ENCODE peak calls at places on chromosomes 13 and 19, in six cellular contexts. H is suprapubic skin, Y is uterus, Z is GM12878, Q is spleen, R is heart left ventricle. B is an unnamed sample.

GRCh38 chr13:114118086-114118762 is 14.2 kb downstream of the RASA3 start:
- DNase-seq in H (peak), Y (no peak), Z (no peak), Q (peak), R (no peak), B (no peak)

GRCh38 chr13:98648676-98649075 is 71.8 kb upstream of the STK24 start:
- DNase-seq in H (no peak), Y (no peak), Z (no peak), Q (no peak), R (no peak), B (no peak)

GRCh38 chr13:110702591-110703526 is 3.1 kb downstream of the CARS2 start:
- DNase-seq in H (peak), Y (no peak), Z (no peak), Q (peak), R (no peak), B (no peak)

GRCh38 chr19:47312366-47313006 is 2.8 kb downstream of the C5AR1 start:
- DNase-seq in H (no peak), Y (no peak), Z (no peak), Q (no peak), R (no peak), B (no peak)

GRCh38 chr13:30991922-30992321 is 59.5 kb downstream of the TEX26 start:
- DNase-seq in H (no peak), Y (no peak), Z (no peak), Q (no peak), R (no peak), B (no peak)

GRCh38 chr19:41325947-41326706 is 16.2 kb downstream of the CCDC97 start:
- DNase-seq in H (no peak), Y (no peak), Z (no peak), Q (peak), R (peak), B (no peak)

GRCh38 chr19:48614436-48615144 is at the start of gene FAM83E:
- DNase-seq in H (peak), Y (no peak), Z (no peak), Q (peak), R (no peak), B (no peak)

GRCh38 chr13:30905932-30906383 is at the start of gene MEDAG:
- DNase-seq in H (peak), Y (peak), Z (no peak), Q (no peak), R (peak), B (no peak)

GRCh38 chr13:80599765-80600164 is 258.8 kb upstream of the SPRY2 start:
- DNase-seq in H (no peak), Y (no peak), Z (no peak), Q (no peak), R (no peak), B (no peak)

GRCh38 chr19:41334793-41335192 is 18.9 kb downstream of the TGFB1 start:
- DNase-seq in H (no peak), Y (no peak), Z (no peak), Q (no peak), R (no peak), B (no peak)

GRCh38 chr19:35704218-35704617 is at the start of gene ZBTB32:
- DNase-seq in H (no peak), Y (no peak), Z (no peak), Q (no peak), R (peak), B (peak)

GRCh38 chr19:2261438-2262172 is 5.4 kb upstream of the JSRP1 start:
- DNase-seq in H (no peak), Y (no peak), Z (no peak), Q (no peak), R (no peak), B (no peak)

GRCh38 chr13:74104661-74105275 is 29.4 kb downstream of the KLF12 start:
- DNase-seq in H (no peak), Y (no peak), Z (no peak), Q (no peak), R (no peak), B (no peak)

GRCh38 chr19:14686411-14686810 is 3.4 kb upstream of the ZNF333 start:
- DNase-seq in H (no peak), Y (no peak), Z (no peak), Q (no peak), R (no peak), B (no peak)

GRCh38 chr13:45208132-45208531 is 7.3 kb upstream of the KCTD4 start:
- DNase-seq in H (no peak), Y (no peak), Z (no peak), Q (no peak), R (no peak), B (no peak)

GRCh38 chr19:32203161-32203560 is 142.2 kb upstream of the ZNF507 start:
- DNase-seq in H (no peak), Y (no peak), Z (no peak), Q (peak), R (no peak), B (no peak)

GRCh38 chr13:71368301-71368700 is 498.7 kb downstream of the DACH1 start:
- DNase-seq in H (no peak), Y (no peak), Z (no peak), Q (no peak), R (no peak), B (no peak)

GRCh38 chr13:99985243-99985874 is 3.8 kb downstream of the ZIC2 start:
- DNase-seq in H (no peak), Y (no peak), Z (no peak), Q (no peak), R (no peak), B (no peak)

GRCh38 chr13:99983401-99984133 is 2.0 kb downstream of the ZIC2 start:
- DNase-seq in H (no peak), Y (no peak), Z (no peak), Q (no peak), R (no peak), B (no peak)

GRCh38 chr13:99984463-99985242 is 3.1 kb downstream of the ZIC2 start:
- DNase-seq in H (no peak), Y (no peak), Z (no peak), Q (no peak), R (no peak), B (no peak)

GRCh38 chr13:99982741-99983400 is 1.3 kb downstream of the ZIC2 start:
- DNase-seq in H (no peak), Y (no peak), Z (no peak), Q (no peak), R (no peak), B (no peak)

DNA sequence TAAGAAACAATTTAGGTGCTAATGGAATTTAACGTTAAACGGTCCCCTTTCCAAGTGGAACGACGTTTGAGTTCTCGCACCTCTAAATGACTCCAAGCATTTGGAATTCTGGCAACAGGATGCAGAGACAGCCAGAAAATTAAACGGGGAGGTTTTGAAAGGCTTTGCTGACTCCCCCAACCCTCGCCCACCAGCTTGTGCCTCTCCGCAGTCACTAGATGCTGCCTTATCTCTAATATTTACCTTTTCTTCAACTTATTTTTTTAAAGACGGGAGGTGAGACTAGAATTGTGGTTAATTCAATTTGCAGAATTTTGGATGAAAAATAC is 2.5 kb downstream of the ZIC2 start:
- DNase-seq in H (no peak), Y (no peak), Z (no peak), Q (no peak), R (no peak), B (no peak)
- TF ChIP-seq POLR2A in H (no peak), Y (no peak), Z (no peak), Q (no peak), R (no peak), B (no peak)

GRCh38 chr19:49691243-49692101 is 556 bp downstream of the CPT1C start:
- DNase-seq in H (no peak), Y (peak), Z (no peak), Q (no peak), R (peak), B (no peak)

GRCh38 chr19:49688531-49689132 is 762 bp upstream of the ADM5 start:
- DNase-seq in H (no peak), Y (no peak), Z (no peak), Q (no peak), R (no peak), B (no peak)

GRCh38 chr19:49690656-49691242 is at the start of gene CPT1C:
- DNase-seq in H (peak), Y (peak), Z (no peak), Q (peak), R (peak), B (peak)

GRCh38 chr19:49689133-49690072 is at the start of gene ADM5:
- DNase-seq in H (no peak), Y (peak), Z (no peak), Q (peak), R (peak), B (peak)

DNA sequence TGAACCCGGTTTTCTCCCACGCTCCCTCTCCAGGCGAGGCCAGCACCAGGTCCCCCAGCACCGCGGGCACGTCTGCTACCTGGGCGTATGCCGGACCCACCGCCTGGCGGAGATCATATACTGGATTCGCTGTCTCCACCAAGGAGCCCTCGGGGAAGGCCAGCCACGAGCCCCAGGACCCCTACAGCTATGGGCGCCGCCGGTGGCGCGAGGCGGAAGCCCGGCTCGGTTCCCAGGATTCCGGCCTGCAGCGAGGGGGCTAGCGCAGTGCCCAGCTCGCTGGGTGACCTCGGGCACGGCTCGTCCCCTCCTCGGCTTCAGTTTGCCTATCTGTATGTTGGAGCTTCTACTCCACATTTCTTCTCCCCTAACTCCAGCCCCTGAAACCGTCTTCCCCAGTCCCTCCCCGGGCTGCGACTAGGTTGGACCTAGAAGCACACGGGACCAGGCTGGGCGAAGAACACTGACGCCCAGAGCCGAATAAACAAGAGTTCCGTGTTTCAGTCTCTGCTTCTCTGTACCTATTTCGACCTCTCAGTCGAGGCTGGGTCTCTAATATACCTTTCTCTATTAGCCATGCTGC is 752 bp upstream of the CPT1C start:
- DNase-seq in H (no peak), Y (no peak), Z (no peak), Q (no peak), R (no peak), B (no peak)
- TF ChIP-seq POLR2A in H (no peak), Y (no peak), Z (no peak), Q (no peak), R (no peak), B (no peak)

GRCh38 chr19:12777217-12778019 is 2.1 kb upstream of the HOOK2 start:
- DNase-seq in H (peak), Y (peak), Z (no peak), Q (peak), R (peak), B (peak)

GRCh38 chr19:12779162-12779993 is 4.0 kb upstream of the HOOK2 start:
- DNase-seq in H (peak), Y (peak), Z (no peak), Q (peak), R (peak), B (no peak)

GRCh38 chr19:12778905-12779161 is 3.5 kb upstream of the HOOK2 start:
- DNase-seq in H (no peak), Y (no peak), Z (no peak), Q (no peak), R (no peak), B (no peak)

GRCh38 chr19:12774588-12775555 is at the start of gene HOOK2:
- DNase-seq in H (peak), Y (peak), Z (no peak), Q (peak), R (no peak), B (no peak)

DNA sequence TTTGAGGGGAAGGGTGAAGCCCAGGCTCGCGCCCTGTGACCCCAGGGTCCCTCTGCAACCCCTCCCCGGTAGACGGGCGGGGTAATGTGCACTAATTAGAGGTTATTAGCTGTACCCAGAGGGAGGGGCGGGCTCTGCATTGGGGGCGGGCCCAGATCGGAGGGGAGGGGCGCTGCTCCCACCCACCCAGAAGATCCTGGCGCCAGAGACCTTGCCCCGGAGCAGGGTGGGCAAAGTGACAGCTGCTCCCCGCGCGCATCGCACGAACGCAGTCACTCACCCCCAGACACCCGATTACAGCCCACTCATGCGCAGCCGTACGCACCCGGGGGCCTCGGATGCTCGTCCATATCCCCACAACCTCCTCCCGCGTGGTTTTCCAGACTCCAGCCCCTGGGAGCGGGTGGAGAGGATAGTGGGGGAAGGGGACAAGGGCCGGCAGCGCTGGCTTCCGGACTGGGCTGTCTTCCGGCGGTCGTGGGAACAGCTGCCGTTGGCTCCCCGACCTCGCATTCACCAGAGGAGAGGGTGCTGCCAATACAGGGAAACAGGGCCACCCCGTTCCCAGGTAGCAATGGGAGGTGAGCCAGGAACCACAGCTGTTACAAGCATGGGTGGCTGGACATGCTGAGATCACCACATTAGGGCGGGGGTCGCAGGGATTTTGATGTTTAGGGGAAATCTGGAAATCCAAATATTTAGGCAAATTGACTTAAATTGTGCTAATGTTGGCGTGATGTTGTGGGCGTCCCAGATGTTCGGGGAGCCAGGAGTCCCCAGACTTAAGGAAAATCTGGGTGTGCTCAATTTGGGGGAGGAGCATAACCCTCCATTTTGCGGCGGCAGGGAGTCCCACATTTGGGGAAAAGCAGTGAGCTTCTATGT is 2.9 kb upstream of the HOOK2 start:
- DNase-seq in H (peak), Y (peak), Z (no peak), Q (peak), R (peak), B (no peak)
- TF ChIP-seq POLR2A in H (no peak), Y (no peak), Z (peak), Q (no peak), R (peak), B (peak)

GRCh38 chr19:4669723-4670480 is at the start of gene MYDGF:
- DNase-seq in H (peak), Y (peak), Z (peak), Q (peak), R (peak), B (peak)
- TF ChIP-seq POLR2A in H (no peak), Y (peak), Z (peak), Q (no peak), R (peak), B (peak)

DNA sequence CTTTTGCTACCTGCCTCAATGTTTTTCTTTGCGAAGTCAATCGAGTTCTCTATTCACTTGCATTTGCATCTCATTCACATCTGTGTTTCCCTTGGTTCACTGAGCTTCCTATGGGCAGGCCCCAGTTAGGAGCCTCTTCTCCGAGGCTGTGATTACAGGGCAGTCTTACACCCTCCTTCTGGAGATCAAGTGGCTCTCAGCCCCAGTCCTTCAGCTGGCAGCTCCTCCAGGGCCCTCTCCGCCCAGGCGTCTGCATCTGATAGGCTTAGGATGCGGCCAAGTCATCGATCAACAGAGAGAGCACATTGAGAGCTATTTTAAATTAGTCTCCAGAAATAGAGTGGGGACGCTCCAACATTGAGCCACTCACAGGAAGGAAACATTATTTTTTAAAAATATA is 44.2 kb downstream of the MBNL2 start:
- DNase-seq in H (no peak), Y (no peak), Z (no peak), Q (no peak), R (no peak), B (no peak)
- TF ChIP-seq POLR2A in H (no peak), Y (no peak), Z (no peak), Q (no peak), R (no peak), B (no peak)

DNA sequence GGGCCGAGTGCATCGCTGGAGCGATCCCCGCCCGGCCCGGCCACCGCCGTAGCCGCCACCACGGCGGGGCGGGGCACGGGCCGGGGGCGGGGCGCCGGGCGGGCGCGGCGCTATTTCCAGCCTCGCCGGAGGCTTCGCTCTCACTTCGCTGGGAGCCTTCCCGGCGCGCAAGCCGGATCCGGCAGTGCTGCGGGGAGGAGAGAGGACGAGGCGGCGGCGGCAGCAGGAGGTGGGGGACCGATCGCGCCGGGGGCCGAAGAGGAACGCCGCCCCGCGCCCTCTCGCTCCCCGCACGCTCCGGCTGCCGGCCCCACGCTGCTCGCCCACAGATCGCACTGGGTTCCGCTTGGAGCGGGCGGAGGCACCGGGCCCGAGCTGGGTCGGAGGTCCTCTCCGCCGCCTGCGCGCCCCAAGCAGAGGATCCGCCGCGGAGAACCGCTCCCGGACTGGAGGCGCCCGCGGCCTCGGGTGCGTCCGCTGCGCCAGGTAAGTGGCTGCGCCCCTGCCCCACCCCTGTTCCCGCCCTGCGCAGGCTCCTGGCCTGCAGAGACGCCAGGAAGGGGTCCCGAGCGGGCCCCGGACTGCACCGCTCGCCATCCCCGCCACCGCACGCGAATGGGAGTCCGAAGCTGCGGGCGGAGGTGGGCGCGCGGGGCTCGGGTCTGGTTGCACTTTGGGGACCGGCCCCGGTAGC is at the start of gene CHST8:
- DNase-seq in H (no peak), Y (no peak), Z (no peak), Q (no peak), R (peak), B (no peak)
- TF ChIP-seq POLR2A in H (no peak), Y (no peak), Z (no peak), Q (peak), R (peak), B (no peak)